ENCODE peak calls at places on chromosomes 6 and 20, in four cellular contexts. H is OCI-LY7, W is activated B cell treated with CpG ODN at 0.5 μM for 24 hours, N is RWPE1. G is an unnamed sample.

GRCh38 chr20:58565461-58566175 is 50.4 kb upstream of the APCDD1L start:
- DNase-seq in W (no peak), H (no peak), N (no peak), G (no peak)

GRCh38 chr6:12132351-12133222 is 120.5 kb downstream of the HIVEP1 start:
- DNase-seq in H (no peak), W (no peak), N (no peak), G (no peak)

GRCh38 chr20:57211949-57212889 is 54.2 kb downstream of the BMP7 start:
- DNase-seq in W (no peak), N (peak; percentile 100), H (no peak), G (peak; percentile 61)

GRCh38 chr6:42403831-42404230 is 47.9 kb downstream of the TRERF1 start:
- DNase-seq in W (no peak), N (no peak), H (no peak), G (no peak)

GRCh38 chr6:154249499-154250298 is 106.9 kb downstream of the IPCEF1 start:
- DNase-seq in N (no peak), W (no peak), H (peak; percentile 2), G (no peak)

GRCh38 chr6:27679968-27680694 is 207.2 kb upstream of the ZNF184 start:
- DNase-seq in H (no peak), W (no peak), N (no peak), G (no peak)

GRCh38 chr6:17621003-17621402 is 20.9 kb downstream of the FAM8A1 start:
- DNase-seq in H (peak; percentile 24), W (no peak), N (no peak), G (no peak)

GRCh38 chr6:75611702-75612375 is 10.2 kb downstream of the SENP6 start:
- DNase-seq in W (no peak), N (no peak), H (no peak), G (no peak)

GRCh38 chr6:40957616-40958492 is 81.2 kb downstream of the UNC5CL start:
- DNase-seq in W (no peak), N (peak; percentile 82), H (no peak), G (no peak)

GRCh38 chr6:6811151-6812002 is 222.9 kb downstream of the LY86 start:
- DNase-seq in H (no peak), W (no peak), N (peak; percentile 91), G (no peak)

GRCh38 chr6:16637635-16638034 is 123.6 kb downstream of the ATXN1 start:
- DNase-seq in N (no peak), W (no peak), H (no peak), G (no peak)

GRCh38 chr20:56234110-56234509 is 14.4 kb upstream of the MC3R start:
- DNase-seq in H (no peak), W (no peak), N (no peak), G (no peak)

G was measured in left lung.